ENCODE peak calls at places on chromosome 14, in seven cellular contexts. One of them, this sample, is unnamed.

GRCh38 chr14:34527591-34527990 is 11.9 kb downstream of the EAPP start:
- DNase-seq in IMR-90: no peak
- DNase-seq in neuronal stem cell: no peak
- DNase-seq in H1: no peak
- DNase-seq in H9: no peak
- DNase-seq in mesenchymal stem cell: no peak
- DNase-seq in trophoblast cell: no peak
- DNase-seq in this sample: no peak

GRCh38 chr14:47227051-47227600 is 448.3 kb downstream of the MDGA2 start:
- DNase-seq in IMR-90: no peak
- DNase-seq in neuronal stem cell: no peak
- DNase-seq in H1: no peak
- DNase-seq in H9: no peak
- DNase-seq in mesenchymal stem cell: peak
- DNase-seq in trophoblast cell: no peak
- DNase-seq in this sample: peak

GRCh38 chr14:73238941-73239340 is 1.6 kb downstream of the PAPLN start:
- DNase-seq in IMR-90: no peak
- DNase-seq in neuronal stem cell: no peak
- DNase-seq in H1: no peak
- DNase-seq in H9: no peak
- DNase-seq in mesenchymal stem cell: no peak
- DNase-seq in trophoblast cell: no peak
- DNase-seq in this sample: no peak

GRCh38 chr14:50069325-50069724 is 47.0 kb downstream of the VCPKMT start:
- DNase-seq in IMR-90: no peak
- DNase-seq in neuronal stem cell: no peak
- DNase-seq in H1: no peak
- DNase-seq in H9: no peak
- DNase-seq in mesenchymal stem cell: no peak
- DNase-seq in trophoblast cell: no peak
- DNase-seq in this sample: no peak

GRCh38 chr14:35161231-35161630 is 38.9 kb downstream of the PRORP start:
- DNase-seq in IMR-90: peak
- DNase-seq in neuronal stem cell: no peak
- DNase-seq in H1: no peak
- DNase-seq in H9: no peak
- DNase-seq in mesenchymal stem cell: peak
- DNase-seq in trophoblast cell: peak
- DNase-seq in this sample: no peak

GRCh38 chr14:72743626-72744025 is 150.3 kb downstream of the DPF3 start:
- DNase-seq in IMR-90: no peak
- DNase-seq in neuronal stem cell: no peak
- DNase-seq in H1: no peak
- DNase-seq in H9: no peak
- DNase-seq in mesenchymal stem cell: no peak
- DNase-seq in trophoblast cell: no peak
- DNase-seq in this sample: no peak

GRCh38 chr14:100530270-100531072 is 56.7 kb downstream of the BEGAIN start:
- DNase-seq in IMR-90: no peak
- DNase-seq in neuronal stem cell: no peak
- DNase-seq in H1: no peak
- DNase-seq in H9: no peak
- DNase-seq in mesenchymal stem cell: no peak
- DNase-seq in trophoblast cell: no peak
- DNase-seq in this sample: no peak

GRCh38 chr14:51774209-51774608 is 86.2 kb upstream of the GNG2 start:
- DNase-seq in IMR-90: no peak
- DNase-seq in neuronal stem cell: no peak
- DNase-seq in H1: no peak
- DNase-seq in H9: no peak
- DNase-seq in mesenchymal stem cell: no peak
- DNase-seq in trophoblast cell: no peak
- DNase-seq in this sample: no peak

GRCh38 chr14:92986254-92987147 is 63.6 kb downstream of the CHGA start:
- DNase-seq in IMR-90: peak
- DNase-seq in neuronal stem cell: no peak
- DNase-seq in H1: no peak
- DNase-seq in H9: no peak
- DNase-seq in mesenchymal stem cell: peak
- DNase-seq in trophoblast cell: no peak
- DNase-seq in this sample: no peak

GRCh38 chr14:21060590-21061346 is 3.1 kb downstream of the RNASE8 start:
- DNase-seq in IMR-90: no peak
- DNase-seq in neuronal stem cell: no peak
- DNase-seq in H1: no peak
- DNase-seq in H9: no peak
- DNase-seq in mesenchymal stem cell: no peak
- DNase-seq in trophoblast cell: no peak
- DNase-seq in this sample: no peak

GRCh38 chr14:22420598-22421186 is 168.3 kb downstream of the DAD1 start:
- DNase-seq in IMR-90: no peak
- DNase-seq in neuronal stem cell: no peak
- DNase-seq in H1: no peak
- DNase-seq in H9: no peak
- DNase-seq in mesenchymal stem cell: no peak
- DNase-seq in trophoblast cell: no peak
- DNase-seq in this sample: no peak

GRCh38 chr14:34682787-34683321 is 31.5 kb downstream of the CFL2 start:
- DNase-seq in IMR-90: no peak
- DNase-seq in neuronal stem cell: no peak
- DNase-seq in H1: no peak
- DNase-seq in H9: no peak
- DNase-seq in mesenchymal stem cell: peak
- DNase-seq in trophoblast cell: no peak
- DNase-seq in this sample: no peak

GRCh38 chr14:94125659-94126418 is 3.6 kb downstream of the IFI27L2 start:
- DNase-seq in IMR-90: no peak
- DNase-seq in neuronal stem cell: no peak
- DNase-seq in H1: no peak
- DNase-seq in H9: peak
- DNase-seq in mesenchymal stem cell: no peak
- DNase-seq in trophoblast cell: no peak
- DNase-seq in this sample: no peak

GRCh38 chr14:71403673-71404072 is 496.4 kb downstream of the PCNX1 start:
- DNase-seq in IMR-90: peak
- DNase-seq in neuronal stem cell: no peak
- DNase-seq in H1: no peak
- DNase-seq in H9: no peak
- DNase-seq in mesenchymal stem cell: peak
- DNase-seq in trophoblast cell: peak
- DNase-seq in this sample: peak

GRCh38 chr14:89365071-89365801 is 51.8 kb downstream of the FOXN3 start:
- DNase-seq in IMR-90: peak
- DNase-seq in neuronal stem cell: no peak
- DNase-seq in H1: no peak
- DNase-seq in H9: no peak
- DNase-seq in mesenchymal stem cell: peak
- DNase-seq in trophoblast cell: peak
- DNase-seq in this sample: no peak

GRCh38 chr14:70896981-70897380 is 10.3 kb upstream of the PCNX1 start:
- DNase-seq in IMR-90: no peak
- DNase-seq in neuronal stem cell: no peak
- DNase-seq in H1: no peak
- DNase-seq in H9: no peak
- DNase-seq in mesenchymal stem cell: peak
- DNase-seq in trophoblast cell: peak
- DNase-seq in this sample: peak

GRCh38 chr14:94485944-94486841 is 10.2 kb upstream of the SERPINA9 start:
- DNase-seq in IMR-90: peak
- DNase-seq in neuronal stem cell: peak
- DNase-seq in H1: peak
- DNase-seq in H9: peak
- DNase-seq in mesenchymal stem cell: no peak
- DNase-seq in trophoblast cell: peak
- DNase-seq in this sample: peak

GRCh38 chr14:81366259-81366658 is 33.9 kb downstream of the STON2 start:
- DNase-seq in IMR-90: no peak
- DNase-seq in neuronal stem cell: no peak
- DNase-seq in H1: no peak
- DNase-seq in H9: no peak
- DNase-seq in mesenchymal stem cell: no peak
- DNase-seq in trophoblast cell: no peak
- DNase-seq in this sample: peak

GRCh38 chr14:68960123-68960522 is 19.0 kb downstream of the ACTN1 start:
- DNase-seq in IMR-90: no peak
- DNase-seq in neuronal stem cell: no peak
- DNase-seq in H1: no peak
- DNase-seq in H9: no peak
- DNase-seq in mesenchymal stem cell: no peak
- DNase-seq in trophoblast cell: no peak
- DNase-seq in this sample: no peak
- H4K8ac ChIP-seq in IMR-90: no peak
- H4K8ac ChIP-seq in neuronal stem cell: no peak
- H4K8ac ChIP-seq in H1: no peak
- H4K8ac ChIP-seq in H9: no peak
- H4K8ac ChIP-seq in mesenchymal stem cell: no peak
- H4K8ac ChIP-seq in trophoblast cell: no peak
- H4K8ac ChIP-seq in this sample: no peak

GRCh38 chr14:33254876-33255275 is 316.2 kb downstream of the NPAS3 start:
- DNase-seq in IMR-90: no peak
- DNase-seq in neuronal stem cell: no peak
- DNase-seq in H1: no peak
- DNase-seq in H9: no peak
- DNase-seq in mesenchymal stem cell: peak
- DNase-seq in trophoblast cell: no peak
- DNase-seq in this sample: no peak

GRCh38 chr14:33254342-33254741 is 315.7 kb downstream of the NPAS3 start:
- DNase-seq in IMR-90: no peak
- DNase-seq in neuronal stem cell: no peak
- DNase-seq in H1: no peak
- DNase-seq in H9: no peak
- DNase-seq in mesenchymal stem cell: no peak
- DNase-seq in trophoblast cell: no peak
- DNase-seq in this sample: no peak

DNA sequence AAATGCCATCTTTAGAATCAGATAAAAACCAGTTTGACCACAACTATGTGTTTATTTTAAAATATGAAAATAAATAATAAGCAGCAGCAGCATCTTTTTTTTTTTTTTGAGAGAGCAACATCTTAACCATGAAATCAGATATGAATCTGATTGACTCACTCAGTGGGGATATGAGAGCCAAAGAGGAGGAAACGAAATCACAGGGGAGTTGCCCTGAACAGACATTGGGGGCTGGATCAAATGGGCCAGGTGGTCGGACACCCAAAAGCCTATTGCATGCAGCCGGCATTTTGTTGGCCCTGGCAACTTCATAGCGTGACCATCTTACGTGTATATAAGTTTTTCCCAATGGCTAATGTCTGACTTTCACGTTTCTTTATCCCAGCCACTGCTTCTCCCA is 321.1 kb downstream of the NPAS3 start:
- DNase-seq in IMR-90: no peak
- DNase-seq in neuronal stem cell: no peak
- DNase-seq in H1: no peak
- DNase-seq in H9: no peak
- DNase-seq in mesenchymal stem cell: no peak
- DNase-seq in trophoblast cell: no peak
- DNase-seq in this sample: no peak
- H2AK5ac ChIP-seq in IMR-90: no peak
- H2AK5ac ChIP-seq in neuronal stem cell: no peak
- H2AK5ac ChIP-seq in H1: no peak
- H2AK5ac ChIP-seq in H9: no peak
- H2AK5ac ChIP-seq in mesenchymal stem cell: no peak
- H2AK5ac ChIP-seq in trophoblast cell: no peak
- H2AK5ac ChIP-seq in this sample: no peak

DNA sequence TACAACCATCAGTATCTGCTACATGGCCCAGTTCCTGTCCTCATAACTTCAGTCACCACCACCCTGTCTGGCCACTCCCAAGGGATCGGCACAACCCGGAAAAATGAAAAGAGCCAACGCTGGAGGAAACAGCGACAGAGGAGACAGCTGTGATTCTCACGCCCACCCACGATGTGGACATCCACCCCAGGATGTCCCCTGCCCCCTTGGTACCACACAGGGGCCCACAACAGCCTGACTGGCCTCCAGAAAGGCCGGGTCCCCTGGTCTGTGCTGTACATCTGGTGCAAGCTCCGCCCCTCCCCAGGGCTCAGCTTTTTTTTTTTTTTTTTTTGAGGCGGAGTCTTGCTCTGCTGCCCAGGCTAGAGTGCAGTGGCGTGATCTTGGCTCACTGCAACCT is 12.5 kb downstream of the RPS6KL1 start:
- DNase-seq in IMR-90: no peak
- DNase-seq in neuronal stem cell: no peak
- DNase-seq in H1: no peak
- DNase-seq in H9: no peak
- DNase-seq in mesenchymal stem cell: no peak
- DNase-seq in trophoblast cell: peak
- DNase-seq in this sample: no peak
- H3K4ac ChIP-seq in IMR-90: no peak
- H3K4ac ChIP-seq in neuronal stem cell: no peak
- H3K4ac ChIP-seq in H1: no peak
- H3K4ac ChIP-seq in H9: no peak
- H3K4ac ChIP-seq in mesenchymal stem cell: no peak
- H3K4ac ChIP-seq in trophoblast cell: no peak
- H3K4ac ChIP-seq in this sample: no peak

DNA sequence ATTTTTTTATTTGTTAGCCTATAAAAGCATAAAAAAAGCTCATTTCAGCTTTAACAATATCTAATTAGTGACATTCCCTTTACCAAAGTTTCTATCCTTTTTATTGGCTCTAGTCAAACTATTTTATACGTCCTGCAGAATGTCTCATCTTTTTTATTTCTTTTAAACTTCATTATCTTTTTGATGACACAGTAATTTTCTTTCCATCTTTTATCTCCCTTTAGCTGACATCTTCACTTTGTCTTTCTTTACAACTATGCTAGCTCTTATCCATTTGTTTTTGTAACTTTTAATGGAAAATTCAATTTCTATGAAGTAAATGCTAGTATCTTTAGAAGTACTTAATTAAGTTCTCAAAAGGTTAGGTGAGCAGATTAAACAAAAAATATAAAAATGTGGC is 106.1 kb upstream of the NOVA1 start:
- DNase-seq in IMR-90: no peak
- DNase-seq in neuronal stem cell: no peak
- DNase-seq in H1: no peak
- DNase-seq in H9: no peak
- DNase-seq in mesenchymal stem cell: no peak
- DNase-seq in trophoblast cell: no peak
- DNase-seq in this sample: no peak
- H4K8ac ChIP-seq in IMR-90: no peak
- H4K8ac ChIP-seq in neuronal stem cell: no peak
- H4K8ac ChIP-seq in H1: no peak
- H4K8ac ChIP-seq in H9: no peak
- H4K8ac ChIP-seq in mesenchymal stem cell: no peak
- H4K8ac ChIP-seq in trophoblast cell: no peak
- H4K8ac ChIP-seq in this sample: no peak